ENCODE peak calls at places on chromosomes 2 and 18, in ten cellular contexts. V is IMR-90, Z is body of pancreas, X is ovary, C is colonic mucosa, Y is thyroid gland, A is right lobe of liver, P is heart right ventricle, O is hepatocyte, L is aorta. F is an unnamed sample.
A peak's percentile ranks its signal among the peaks of the same experiment; 100 is the strongest.

GRCh38 chr18:54877076-54877475 is 48.8 kb downstream of the RAB27B start:
- DNase-seq in V (peak; percentile 29), Z (no peak), X (no peak), C (no peak), Y (no peak), A (no peak), P (no peak), O (no peak), L (no peak), F (no peak)

GRCh38 chr2:196331143-196331542 is 159.8 kb upstream of the STK17B start:
- DNase-seq in V (peak; percentile 82), Z (no peak), X (no peak), C (peak; percentile 39), Y (no peak), A (no peak), P (no peak), O (peak; percentile 66), L (no peak), F (no peak)

GRCh38 chr2:171630812-171631626 is 56.2 kb upstream of the DYNC1I2 start:
- DNase-seq in V (no peak), Z (no peak), X (no peak), C (no peak), Y (no peak), A (no peak), P (no peak), O (peak; percentile 12), L (no peak), F (no peak)

GRCh38 chr2:100977511-100977910 is 24.6 kb upstream of the RPL31 start:
- DNase-seq in V (no peak), Z (no peak), X (no peak), C (no peak), Y (no peak), A (no peak), P (no peak), O (no peak), L (no peak), F (no peak)

GRCh38 chr18:69708844-69709243 is 238.8 kb downstream of the CD226 start:
- DNase-seq in V (no peak), Z (no peak), X (no peak), C (no peak), Y (no peak), A (no peak), P (no peak), O (no peak), L (no peak), F (no peak)

GRCh38 chr2:156405586-156405985 is 30.6 kb upstream of the GPD2 start:
- DNase-seq in V (peak; percentile 16), Z (peak; percentile 65), X (no peak), C (no peak), Y (peak; percentile 46), A (peak; percentile 75), P (no peak), O (peak; percentile 58), L (peak; percentile 49), F (no peak)

GRCh38 chr2:239308696-239309397 is 92.0 kb downstream of the HDAC4 start:
- DNase-seq in V (peak; percentile 80), Z (peak; percentile 1), X (peak; percentile 64), C (no peak), Y (no peak), A (peak; percentile 40), P (peak; percentile 48), O (peak; percentile 60), L (no peak), F (no peak)

GRCh38 chr18:28884304-28884703 is 707.4 kb upstream of the CDH2 start:
- DNase-seq in V (peak; percentile 2), Z (no peak), X (no peak), C (no peak), Y (no peak), A (no peak), P (no peak), O (no peak), L (no peak), F (no peak)

GRCh38 chr2:213253162-213253561 is 31.1 kb upstream of the SPAG16 start:
- DNase-seq in V (no peak), Z (no peak), X (no peak), C (no peak), Y (no peak), A (no peak), P (no peak), O (no peak), L (no peak), F (peak; percentile 28)

GRCh38 chr2:171316755-171317337 is 116.9 kb downstream of the METTL8 start:
- DNase-seq in V (no peak), Z (no peak), X (no peak), C (no peak), Y (no peak), A (no peak), P (no peak), O (no peak), L (no peak), F (no peak)

DNA sequence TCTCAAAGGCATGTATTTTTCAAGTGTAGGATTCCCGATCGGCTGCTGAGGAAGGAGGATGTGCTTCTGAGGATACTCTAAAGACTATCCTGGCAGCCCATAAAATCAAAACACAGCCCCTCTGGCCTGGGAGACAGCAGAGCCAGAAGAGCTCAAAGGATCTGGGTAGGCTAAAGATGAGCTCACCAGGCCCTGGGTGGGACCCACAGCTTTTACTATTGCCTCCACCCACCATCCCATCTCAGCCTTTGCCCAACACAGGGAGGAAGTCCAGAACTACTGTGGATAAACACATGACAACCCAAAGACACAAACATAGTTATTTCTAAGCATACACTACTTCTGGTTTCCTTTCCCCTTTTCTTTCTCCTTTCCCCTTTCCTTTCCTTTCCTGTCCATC is 79.1 kb upstream of the ZFP36L2 start:
- DNase-seq in V (no peak), Z (peak; percentile 65), X (no peak), C (peak; percentile 39), Y (no peak), A (no peak), P (peak; percentile 32), O (peak; percentile 68), L (peak; percentile 84), F (no peak)
- H3K4me1 ChIP-seq in V (peaks cover 4% of the 10 kb centered on the region), Z (peaks cover 40% of the 10 kb centered on the region), X (peaks cover 16% of the 10 kb centered on the region), C (no peaks in the 10 kb centered on the region), Y (peaks cover 40% of the 10 kb centered on the region), A (peaks cover 6% of the 10 kb centered on the region), P (peaks cover 61% of the 10 kb centered on the region), O (peaks cover 18% of the 10 kb centered on the region), L (peaks cover 7% of the 10 kb centered on the region), F (no peaks in the 10 kb centered on the region)

DNA sequence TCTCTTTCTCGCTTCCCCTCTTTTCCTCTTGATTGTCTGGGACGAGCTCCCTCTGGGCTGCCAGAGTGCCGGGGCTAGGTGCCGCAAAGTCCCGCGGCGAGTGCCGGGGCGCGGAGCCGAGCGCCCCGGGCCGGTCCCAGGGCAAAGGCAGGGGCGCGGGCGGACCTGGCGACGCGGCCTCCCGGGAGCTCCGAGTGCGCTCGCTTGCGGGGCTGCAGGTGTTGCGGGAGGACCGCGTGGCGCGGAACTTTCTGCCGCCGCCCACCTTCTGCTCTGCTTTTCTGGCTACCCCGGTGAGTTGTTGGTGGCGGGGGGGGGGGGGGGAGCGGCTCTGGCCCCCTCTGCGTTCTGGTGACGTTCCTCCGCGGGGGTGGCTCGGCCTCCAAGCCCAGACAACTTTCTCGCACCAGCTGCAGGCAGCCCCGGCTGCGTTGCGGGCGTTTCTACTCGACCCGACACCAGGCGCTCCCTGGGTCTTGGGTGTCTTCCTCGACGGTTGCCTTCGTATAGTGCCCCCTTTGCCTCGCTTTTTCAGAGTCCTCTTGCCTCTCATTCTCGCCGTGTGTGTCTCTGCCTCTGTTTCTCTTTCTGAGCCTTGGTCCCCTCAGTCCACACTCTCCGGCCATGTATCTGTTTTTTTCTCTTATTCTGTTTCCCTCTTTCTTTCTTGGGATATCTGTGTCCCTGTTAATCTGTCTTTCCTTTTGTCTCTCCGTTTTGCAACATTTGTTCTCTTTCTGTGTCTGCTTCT is 764 bp downstream of the GALNT13 start:
- DNase-seq in V (no peak), Z (no peak), X (no peak), C (no peak), Y (no peak), A (no peak), P (no peak), O (peak; percentile 40), L (no peak), F (peak; percentile 49)
- H3K4me3 ChIP-seq in V (no peak overlapping the region), Z (no peak overlapping the region), X (no peak overlapping the region), C (no peak overlapping the region), Y (no peak overlapping the region), A (no peak overlapping the region), P (peak overlapping the region; percentile 24), O (peak overlapping the region; percentile 62), L (no peak overlapping the region), F (peak overlapping the region; percentile 46)

GRCh38 chr2:47771211-47771610 is 11.7 kb upstream of the MSH6 start:
- DNase-seq in V (peak; percentile 97), Z (peak; percentile 41), X (no peak), C (no peak), Y (peak; percentile 13), A (no peak), P (no peak), O (peak; percentile 54), L (no peak), F (peak; percentile 27)

GRCh38 chr2:47767880-47768609 is 14.9 kb upstream of the MSH6 start:
- DNase-seq in V (peak; percentile 30), Z (peak; percentile 64), X (peak; percentile 60), C (peak; percentile 54), Y (peak; percentile 55), A (peak; percentile 76), P (peak; percentile 75), O (peak; percentile 77), L (peak; percentile 75), F (peak; percentile 11)

GRCh38 chr2:47776621-47777020 is 6.3 kb upstream of the MSH6 start:
- DNase-seq in V (peak; percentile 22), Z (no peak), X (no peak), C (no peak), Y (no peak), A (no peak), P (no peak), O (no peak), L (no peak), F (no peak)

GRCh38 chr2:47769318-47769717 is 13.6 kb upstream of the MSH6 start:
- DNase-seq in V (no peak), Z (no peak), X (no peak), C (no peak), Y (no peak), A (no peak), P (no peak), O (no peak), L (no peak), F (no peak)

GRCh38 chr2:47772343-47772742 is 10.6 kb upstream of the MSH6 start:
- DNase-seq in V (no peak), Z (no peak), X (no peak), C (no peak), Y (no peak), A (no peak), P (no peak), O (no peak), L (no peak), F (no peak)
- H3K36me3 ChIP-seq in V (no peaks in the 10 kb centered on the region), Z (no peaks in the 10 kb centered on the region), X (no peaks in the 10 kb centered on the region), C (no peaks in the 10 kb centered on the region), Y (no peaks in the 10 kb centered on the region), A (no peaks in the 10 kb centered on the region), P (no peaks in the 10 kb centered on the region), O (no peaks in the 10 kb centered on the region), L (no peaks in the 10 kb centered on the region), F (no peaks in the 10 kb centered on the region)

GRCh38 chr18:5268874-5269273 is 26.7 kb downstream of the ZBTB14 start:
- DNase-seq in V (no peak), Z (no peak), X (no peak), C (no peak), Y (no peak), A (no peak), P (no peak), O (no peak), L (no peak), F (no peak)

DNA sequence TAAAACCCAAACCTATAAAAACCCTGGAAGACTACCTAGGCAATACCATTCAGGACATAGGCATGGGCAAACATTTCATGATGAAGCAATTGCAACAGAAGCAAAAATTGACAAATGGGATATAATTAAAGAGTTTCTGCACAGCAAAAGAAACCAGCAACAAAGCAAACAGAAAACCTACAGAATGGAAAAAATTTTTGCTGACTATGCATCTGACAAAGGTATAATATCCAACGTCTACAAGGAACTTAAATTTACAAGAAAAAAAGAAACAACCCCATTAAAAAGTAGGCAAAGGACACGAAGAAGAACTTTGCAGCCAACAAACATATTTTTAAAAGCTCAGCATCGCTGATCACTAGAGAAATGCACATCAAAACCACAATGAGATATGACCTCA is 28.8 kb downstream of the ZBTB14 start:
- DNase-seq in V (no peak), Z (no peak), X (no peak), C (no peak), Y (no peak), A (no peak), P (no peak), O (no peak), L (no peak), F (no peak)
- H3K4me1 ChIP-seq in V (no peaks in the 10 kb centered on the region), Z (no peaks in the 10 kb centered on the region), X (no peaks in the 10 kb centered on the region), C (no peaks in the 10 kb centered on the region), Y (no peaks in the 10 kb centered on the region), A (no peaks in the 10 kb centered on the region), P (no peaks in the 10 kb centered on the region), O (no peaks in the 10 kb centered on the region), L (no peaks in the 10 kb centered on the region), F (no peaks in the 10 kb centered on the region)

F was measured in HAP-1.